ENCODE peak calls at places on chromosomes 16 and 17, in seven cellular contexts. One of them, this sample, is unnamed.

GRCh38 chr17:47902039-47902744 is 6.2 kb downstream of the SP2 start:
- DNase-seq in mesendoderm: peak
- DNase-seq in adipocyte: no peak
- DNase-seq in neural progenitor cell: peak
- DNase-seq in PC-3: no peak
- DNase-seq in GM23248: no peak
- DNase-seq in mammary epithelial cell: no peak
- DNase-seq in this sample: peak

GRCh38 chr16:30369091-30369937 is 980 bp downstream of the TBC1D10B start:
- DNase-seq in mesendoderm: no peak
- DNase-seq in adipocyte: peak
- DNase-seq in neural progenitor cell: peak
- DNase-seq in PC-3: peak
- DNase-seq in GM23248: peak
- DNase-seq in mammary epithelial cell: peak
- DNase-seq in this sample: peak

GRCh38 chr17:33523577-33523981 is 230.5 kb upstream of the ASIC2 start:
- DNase-seq in mesendoderm: peak
- DNase-seq in adipocyte: no peak
- DNase-seq in neural progenitor cell: no peak
- DNase-seq in PC-3: no peak
- DNase-seq in GM23248: peak
- DNase-seq in mammary epithelial cell: peak
- DNase-seq in this sample: no peak

GRCh38 chr16:54931757-54932660 is 1.3 kb downstream of the IRX5 start:
- DNase-seq in mesendoderm: no peak
- DNase-seq in adipocyte: peak
- DNase-seq in neural progenitor cell: peak
- DNase-seq in PC-3: no peak
- DNase-seq in GM23248: peak
- DNase-seq in mammary epithelial cell: peak
- DNase-seq in this sample: peak

GRCh38 chr16:23207485-23207884 is 24.9 kb downstream of the SCNN1G start:
- DNase-seq in mesendoderm: no peak
- DNase-seq in adipocyte: no peak
- DNase-seq in neural progenitor cell: peak
- DNase-seq in PC-3: no peak
- DNase-seq in GM23248: no peak
- DNase-seq in mammary epithelial cell: no peak
- DNase-seq in this sample: no peak

GRCh38 chr17:62688398-62689140 is 61.1 kb downstream of the MRC2 start:
- DNase-seq in mesendoderm: no peak
- DNase-seq in adipocyte: no peak
- DNase-seq in neural progenitor cell: no peak
- DNase-seq in PC-3: no peak
- DNase-seq in GM23248: no peak
- DNase-seq in mammary epithelial cell: no peak
- DNase-seq in this sample: no peak

GRCh38 chr17:41654134-41654907 is 29.9 kb upstream of the KRT17 start:
- DNase-seq in mesendoderm: no peak
- DNase-seq in adipocyte: no peak
- DNase-seq in neural progenitor cell: no peak
- DNase-seq in PC-3: peak
- DNase-seq in GM23248: no peak
- DNase-seq in mammary epithelial cell: peak
- DNase-seq in this sample: peak

GRCh38 chr16:4176794-4177438 is 60.7 kb upstream of the ADCY9 start:
- DNase-seq in mesendoderm: peak
- DNase-seq in adipocyte: peak
- DNase-seq in neural progenitor cell: no peak
- DNase-seq in PC-3: peak
- DNase-seq in GM23248: peak
- DNase-seq in mammary epithelial cell: peak
- DNase-seq in this sample: peak

GRCh38 chr17:14359251-14359939 is 58.5 kb downstream of the HS3ST3B1 start:
- DNase-seq in mesendoderm: no peak
- DNase-seq in adipocyte: no peak
- DNase-seq in neural progenitor cell: no peak
- DNase-seq in PC-3: no peak
- DNase-seq in GM23248: peak
- DNase-seq in mammary epithelial cell: no peak
- DNase-seq in this sample: peak

GRCh38 chr16:61274211-61274610 is 762.0 kb downstream of the CDH8 start:
- DNase-seq in mesendoderm: no peak
- DNase-seq in adipocyte: no peak
- DNase-seq in neural progenitor cell: no peak
- DNase-seq in PC-3: no peak
- DNase-seq in GM23248: no peak
- DNase-seq in mammary epithelial cell: no peak
- DNase-seq in this sample: no peak

GRCh38 chr17:40602445-40603443 is 37.5 kb upstream of the CCR7 start:
- DNase-seq in mesendoderm: no peak
- DNase-seq in adipocyte: no peak
- DNase-seq in neural progenitor cell: no peak
- DNase-seq in PC-3: no peak
- DNase-seq in GM23248: no peak
- DNase-seq in mammary epithelial cell: no peak
- DNase-seq in this sample: peak

GRCh38 chr17:38673714-38674012 is 1.1 kb downstream of the EPOP start:
- DNase-seq in mesendoderm: peak
- DNase-seq in adipocyte: peak
- DNase-seq in neural progenitor cell: peak
- DNase-seq in PC-3: no peak
- DNase-seq in GM23248: peak
- DNase-seq in mammary epithelial cell: no peak
- DNase-seq in this sample: no peak

GRCh38 chr17:38674013-38674748 is 576 bp downstream of the EPOP start:
- DNase-seq in mesendoderm: no peak
- DNase-seq in adipocyte: no peak
- DNase-seq in neural progenitor cell: peak
- DNase-seq in PC-3: no peak
- DNase-seq in GM23248: peak
- DNase-seq in mammary epithelial cell: no peak
- DNase-seq in this sample: peak

GRCh38 chr17:38671939-38672720 is 2.6 kb downstream of the EPOP start:
- DNase-seq in mesendoderm: peak
- DNase-seq in adipocyte: no peak
- DNase-seq in neural progenitor cell: peak
- DNase-seq in PC-3: no peak
- DNase-seq in GM23248: no peak
- DNase-seq in mammary epithelial cell: no peak
- DNase-seq in this sample: no peak

GRCh38 chr17:38674749-38675615 is at the start of gene EPOP:
- DNase-seq in mesendoderm: peak
- DNase-seq in adipocyte: peak
- DNase-seq in neural progenitor cell: peak
- DNase-seq in PC-3: peak
- DNase-seq in GM23248: peak
- DNase-seq in mammary epithelial cell: peak
- DNase-seq in this sample: peak

GRCh38 chr17:38672788-38673713 is 1.7 kb downstream of the EPOP start:
- DNase-seq in mesendoderm: peak
- DNase-seq in adipocyte: no peak
- DNase-seq in neural progenitor cell: peak
- DNase-seq in PC-3: no peak
- DNase-seq in GM23248: no peak
- DNase-seq in mammary epithelial cell: no peak
- DNase-seq in this sample: no peak
- H3K9ac ChIP-seq in mesendoderm: peak
- H3K9ac ChIP-seq in adipocyte: no peak
- H3K9ac ChIP-seq in neural progenitor cell: peak
- H3K9ac ChIP-seq in PC-3: no peak
- H3K9ac ChIP-seq in GM23248: no peak
- H3K9ac ChIP-seq in mammary epithelial cell: no peak
- H3K9ac ChIP-seq in this sample: peak

GRCh38 chr16:49640606-49641005 is 215.3 kb downstream of the ZNF423 start:
- DNase-seq in mesendoderm: no peak
- DNase-seq in adipocyte: peak
- DNase-seq in neural progenitor cell: no peak
- DNase-seq in PC-3: no peak
- DNase-seq in GM23248: no peak
- DNase-seq in mammary epithelial cell: no peak
- DNase-seq in this sample: no peak
- H3K9ac ChIP-seq in mesendoderm: no peak
- H3K9ac ChIP-seq in adipocyte: no peak
- H3K9ac ChIP-seq in neural progenitor cell: no peak
- H3K9ac ChIP-seq in PC-3: no peak
- H3K9ac ChIP-seq in GM23248: no peak
- H3K9ac ChIP-seq in mammary epithelial cell: no peak
- H3K9ac ChIP-seq in this sample: no peak

DNA sequence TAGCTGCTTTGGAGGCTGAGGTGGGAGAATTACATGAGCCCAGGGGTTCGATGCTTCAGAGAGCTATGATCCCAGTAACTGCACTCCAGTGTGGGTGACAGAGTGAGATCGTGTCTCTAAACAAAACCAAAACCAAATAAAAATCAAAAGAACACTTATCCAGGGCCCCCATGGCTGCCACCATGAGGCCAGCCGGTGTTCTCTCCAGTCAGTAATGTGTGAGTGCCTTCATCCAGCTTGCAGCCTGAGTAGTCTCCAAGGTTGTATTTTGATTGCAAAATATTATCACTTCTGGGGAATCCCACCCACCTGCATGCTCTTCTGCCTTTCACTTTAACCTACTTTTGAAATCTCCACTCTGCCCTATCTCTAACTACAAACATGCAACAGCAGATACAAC is 221.0 kb upstream of the WSB1 start:
- DNase-seq in mesendoderm: no peak
- DNase-seq in adipocyte: no peak
- DNase-seq in neural progenitor cell: no peak
- DNase-seq in PC-3: no peak
- DNase-seq in GM23248: no peak
- DNase-seq in mammary epithelial cell: no peak
- DNase-seq in this sample: no peak
- H3K9ac ChIP-seq in mesendoderm: no peak
- H3K9ac ChIP-seq in adipocyte: no peak
- H3K9ac ChIP-seq in neural progenitor cell: no peak
- H3K9ac ChIP-seq in PC-3: no peak
- H3K9ac ChIP-seq in GM23248: no peak
- H3K9ac ChIP-seq in mammary epithelial cell: no peak
- H3K9ac ChIP-seq in this sample: no peak

GRCh38 chr17:81426676-81427445 is 31.6 kb downstream of the BAHCC1 start:
- DNase-seq in mesendoderm: no peak
- DNase-seq in adipocyte: no peak
- DNase-seq in neural progenitor cell: no peak
- DNase-seq in PC-3: no peak
- DNase-seq in GM23248: no peak
- DNase-seq in mammary epithelial cell: no peak
- DNase-seq in this sample: no peak
- H3K9ac ChIP-seq in mesendoderm: no peak
- H3K9ac ChIP-seq in adipocyte: no peak
- H3K9ac ChIP-seq in neural progenitor cell: no peak
- H3K9ac ChIP-seq in PC-3: no peak
- H3K9ac ChIP-seq in GM23248: no peak
- H3K9ac ChIP-seq in mammary epithelial cell: no peak
- H3K9ac ChIP-seq in this sample: no peak

GRCh38 chr17:68246271-68247028 is 1.4 kb upstream of the AMZ2 start:
- DNase-seq in mesendoderm: no peak
- DNase-seq in adipocyte: no peak
- DNase-seq in neural progenitor cell: no peak
- DNase-seq in PC-3: no peak
- DNase-seq in GM23248: no peak
- DNase-seq in mammary epithelial cell: no peak
- DNase-seq in this sample: no peak
- H3K9ac ChIP-seq in mesendoderm: no peak
- H3K9ac ChIP-seq in adipocyte: peak
- H3K9ac ChIP-seq in neural progenitor cell: no peak
- H3K9ac ChIP-seq in PC-3: peak
- H3K9ac ChIP-seq in GM23248: peak
- H3K9ac ChIP-seq in mammary epithelial cell: no peak
- H3K9ac ChIP-seq in this sample: no peak

GRCh38 chr16:52546291-52546941 is 527 bp downstream of the TOX3 start:
- DNase-seq in mesendoderm: peak
- DNase-seq in adipocyte: no peak
- DNase-seq in neural progenitor cell: peak
- DNase-seq in PC-3: no peak
- DNase-seq in GM23248: peak
- DNase-seq in mammary epithelial cell: no peak
- DNase-seq in this sample: peak
- H3K9ac ChIP-seq in mesendoderm: peak
- H3K9ac ChIP-seq in adipocyte: no peak
- H3K9ac ChIP-seq in neural progenitor cell: peak
- H3K9ac ChIP-seq in PC-3: no peak
- H3K9ac ChIP-seq in GM23248: no peak
- H3K9ac ChIP-seq in mammary epithelial cell: no peak
- H3K9ac ChIP-seq in this sample: no peak

GRCh38 chr16:85689285-85689949 is 663 bp upstream of the GINS2 start:
- DNase-seq in mesendoderm: no peak
- DNase-seq in adipocyte: no peak
- DNase-seq in neural progenitor cell: no peak
- DNase-seq in PC-3: peak
- DNase-seq in GM23248: peak
- DNase-seq in mammary epithelial cell: no peak
- DNase-seq in this sample: no peak

GRCh38 chr16:85687651-85688471 is 893 bp downstream of the GINS2 start:
- DNase-seq in mesendoderm: no peak
- DNase-seq in adipocyte: no peak
- DNase-seq in neural progenitor cell: no peak
- DNase-seq in PC-3: no peak
- DNase-seq in GM23248: no peak
- DNase-seq in mammary epithelial cell: no peak
- DNase-seq in this sample: no peak

GRCh38 chr16:85689950-85690320 is 1.2 kb upstream of the GINS2 start:
- DNase-seq in mesendoderm: no peak
- DNase-seq in adipocyte: no peak
- DNase-seq in neural progenitor cell: peak
- DNase-seq in PC-3: no peak
- DNase-seq in GM23248: no peak
- DNase-seq in mammary epithelial cell: no peak
- DNase-seq in this sample: no peak

GRCh38 chr16:85688586-85689284 is at the start of gene GINS2:
- DNase-seq in mesendoderm: peak
- DNase-seq in adipocyte: peak
- DNase-seq in neural progenitor cell: peak
- DNase-seq in PC-3: peak
- DNase-seq in GM23248: peak
- DNase-seq in mammary epithelial cell: peak
- DNase-seq in this sample: peak

GRCh38 chr16:85690469-85691064 is 1.8 kb upstream of the GINS2 start:
- DNase-seq in mesendoderm: no peak
- DNase-seq in adipocyte: no peak
- DNase-seq in neural progenitor cell: no peak
- DNase-seq in PC-3: no peak
- DNase-seq in GM23248: no peak
- DNase-seq in mammary epithelial cell: no peak
- DNase-seq in this sample: no peak
- H3K9ac ChIP-seq in mesendoderm: no peak
- H3K9ac ChIP-seq in adipocyte: no peak
- H3K9ac ChIP-seq in neural progenitor cell: no peak
- H3K9ac ChIP-seq in PC-3: no peak
- H3K9ac ChIP-seq in GM23248: no peak
- H3K9ac ChIP-seq in mammary epithelial cell: no peak
- H3K9ac ChIP-seq in this sample: no peak

GRCh38 chr17:80061421-80061820 is 25.0 kb downstream of the CCDC40 start:
- DNase-seq in mesendoderm: no peak
- DNase-seq in adipocyte: no peak
- DNase-seq in neural progenitor cell: no peak
- DNase-seq in PC-3: no peak
- DNase-seq in GM23248: no peak
- DNase-seq in mammary epithelial cell: no peak
- DNase-seq in this sample: no peak
- H3K9ac ChIP-seq in mesendoderm: no peak
- H3K9ac ChIP-seq in adipocyte: no peak
- H3K9ac ChIP-seq in neural progenitor cell: no peak
- H3K9ac ChIP-seq in PC-3: no peak
- H3K9ac ChIP-seq in GM23248: no peak
- H3K9ac ChIP-seq in mammary epithelial cell: no peak
- H3K9ac ChIP-seq in this sample: no peak

GRCh38 chr17:17445925-17446665 is 30.7 kb upstream of the MED9 start:
- DNase-seq in mesendoderm: peak
- DNase-seq in adipocyte: peak
- DNase-seq in neural progenitor cell: no peak
- DNase-seq in PC-3: peak
- DNase-seq in GM23248: peak
- DNase-seq in mammary epithelial cell: peak
- DNase-seq in this sample: peak
- H3K9ac ChIP-seq in mesendoderm: no peak
- H3K9ac ChIP-seq in adipocyte: no peak
- H3K9ac ChIP-seq in neural progenitor cell: no peak
- H3K9ac ChIP-seq in PC-3: peak
- H3K9ac ChIP-seq in GM23248: no peak
- H3K9ac ChIP-seq in mammary epithelial cell: no peak
- H3K9ac ChIP-seq in this sample: no peak